ENCODE peak calls at places on chromosomes 4 and X, in four cellular contexts. Y, L, X and I are unnamed samples.

GRCh38 chr4:56655627-56656345 is 25.3 kb downstream of the HOPX start:
- DNase-seq in L (peak; percentile 50), X (no peak), Y (no peak), I (peak; percentile 16)

GRCh38 chrX:72048515-72049455 is 82.9 kb downstream of the RTL5 start:
- DNase-seq in Y (no peak), X (no peak), L (no peak), I (no peak)

GRCh38 chr4:103046416-103047290 is 27.1 kb upstream of the SLC9B1 start:
- DNase-seq in X (no peak), Y (peak; percentile 9), L (no peak), I (peak; percentile 19)

GRCh38 chrX:51893931-51894696 is 691 bp downstream of the MAGED1 start:
- DNase-seq in Y (no peak), X (peak; percentile 56), L (peak; percentile 50), I (peak; percentile 21)

GRCh38 chrX:124555036-124555595 is 208.8 kb downstream of the SH2D1A start:
- DNase-seq in Y (no peak), X (no peak), L (no peak), I (no peak)

GRCh38 chr4:61405307-61405706 is 205.2 kb downstream of the ADGRL3 start:
- DNase-seq in Y (no peak), X (no peak), L (no peak), I (no peak)

GRCh38 chr4:75834095-75834771 is 68.0 kb downstream of the PPEF2 start:
- DNase-seq in X (no peak), Y (peak; percentile 43), L (no peak), I (no peak)

GRCh38 chr4:125334936-125335335 is 20.2 kb downstream of the FAT4 start:
- DNase-seq in X (no peak), Y (no peak), L (no peak), I (no peak)

GRCh38 chr4:98260047-98260578 is 1.1 kb upstream of the RAP1GDS1 start:
- DNase-seq in Y (no peak), L (peak; percentile 67), X (peak; percentile 86), I (peak; percentile 35)

GRCh38 chr4:128220286-128221235 is 67.1 kb downstream of the PGRMC2 start:
- DNase-seq in X (no peak), L (no peak), Y (peak; percentile 47), I (no peak)

GRCh38 chrX:139932901-139933796 is at the start of gene ATP11C:
- DNase-seq in Y (peak; percentile 78), X (peak; percentile 88), L (peak; percentile 78), I (peak; percentile 62)

GRCh38 chrX:149511081-149511480 is 6.0 kb upstream of the IDS start:
- DNase-seq in Y (no peak), L (no peak), X (no peak), I (no peak)

GRCh38 chr4:2977116-2978097 is 14.0 kb downstream of the GRK4 start:
- DNase-seq in X (no peak), L (no peak), Y (peak; percentile 63), I (no peak)

GRCh38 chr4:76782837-76783236 is 115.1 kb downstream of the SOWAHB start:
- DNase-seq in Y (peak; percentile 62), L (no peak), X (no peak), I (no peak)

GRCh38 chr4:110669663-110670062 is 46.8 kb upstream of the PITX2 start:
- DNase-seq in Y (no peak), L (no peak), X (no peak), I (no peak)

GRCh38 chrX:112643721-112644120 is 36.0 kb downstream of the LHFPL1 start:
- DNase-seq in X (no peak), Y (no peak), L (no peak), I (no peak)

GRCh38 chr4:79913581-79913980 is 159.4 kb downstream of the ANTXR2 start:
- DNase-seq in Y (peak; percentile 52), L (no peak), X (no peak), I (no peak)

GRCh38 chrX:124796989-124797388 is 450.6 kb downstream of the SH2D1A start:
- DNase-seq in X (no peak), L (no peak), Y (no peak), I (no peak)

GRCh38 chr4:150078996-150079581 is 844 bp downstream of the DCLK2 start:
- DNase-seq in Y (peak; percentile 24), X (peak; percentile 67), L (peak; percentile 52), I (peak; percentile 35)

GRCh38 chrX:16712116-16712824 is at the start of gene CTPS2:
- DNase-seq in L (peak; percentile 58), Y (peak; percentile 54), X (peak; percentile 85), I (peak; percentile 65)

GRCh38 chrX:119758682-119759332 is 419 bp downstream of the SOWAHD start:
- DNase-seq in Y (no peak), L (peak; percentile 21), X (no peak), I (peak; percentile 5)

GRCh38 chrX:103530540-103530939 is 11.3 kb upstream of the RAB40A start:
- DNase-seq in X (no peak), L (no peak), Y (no peak), I (no peak)

GRCh38 chrX:107507744-107508117 is 58.3 kb downstream of the FRMPD3 start:
- DNase-seq in Y (no peak), L (no peak), X (no peak), I (no peak)

GRCh38 chrX:101210630-101211029 is 9.0 kb upstream of the DRP2 start:
- DNase-seq in L (no peak), Y (no peak), X (no peak), I (no peak)

GRCh38 chrX:101203782-101204351 is 15.7 kb upstream of the DRP2 start:
- DNase-seq in X (no peak), L (no peak), Y (no peak), I (no peak)

GRCh38 chrX:101208152-101208905 is 11.3 kb upstream of the DRP2 start:
- DNase-seq in Y (no peak), X (no peak), L (no peak), I (no peak)

DNA sequence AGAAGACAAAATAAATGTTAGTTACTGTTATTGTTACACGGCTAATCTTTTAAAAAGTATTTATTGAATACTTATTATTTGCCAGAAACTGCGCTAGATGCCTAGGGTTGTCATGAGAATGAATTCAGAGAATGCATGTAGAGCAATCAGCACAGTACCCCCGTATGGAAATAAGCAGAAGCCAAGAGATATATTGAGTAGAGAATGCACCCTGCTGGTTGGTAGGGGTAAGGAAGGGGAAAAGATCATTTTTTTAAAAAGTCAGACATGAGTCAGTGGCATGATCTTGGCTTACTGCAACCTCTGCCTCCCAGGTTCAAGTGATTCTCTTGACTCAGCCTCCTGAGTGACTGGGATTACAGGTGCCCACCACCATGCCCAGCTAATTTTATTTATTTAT is 13.1 kb upstream of the DRP2 start:
- DNase-seq in X (no peak), Y (no peak), L (no peak), I (no peak)
- TF ChIP-seq CTCF in X (peak; percentile 36), Y (peak; percentile 28), L (no peak), I (peak; percentile 60)

GRCh38 chr4:186192068-186192751 is 843 bp downstream of the CYP4V2 start:
- DNase-seq in Y (peak; percentile 33), X (no peak), L (peak; percentile 54), I (no peak)

GRCh38 chr4:186189656-186190055 is 1.7 kb upstream of the CYP4V2 start:
- DNase-seq in X (no peak), Y (no peak), L (no peak), I (no peak)

GRCh38 chr4:186188107-186188506 is 3.3 kb upstream of the CYP4V2 start:
- DNase-seq in L (no peak), Y (no peak), X (no peak), I (no peak)

GRCh38 chr4:186191266-186192067 is at the start of gene CYP4V2:
- DNase-seq in L (peak; percentile 83), Y (peak; percentile 77), X (peak; percentile 94), I (peak; percentile 67)

GRCh38 chr4:186190456-186191265 is 706 bp upstream of the CYP4V2 start:
- DNase-seq in X (peak; percentile 81), Y (peak; percentile 6), L (peak; percentile 53), I (no peak)
- TF ChIP-seq CTCF in X (peak; percentile 4), Y (peak; percentile 4), L (no peak), I (no peak)

GRCh38 chr4:53043096-53043495 is 181.0 kb downstream of the RASL11B start:
- DNase-seq in Y (no peak), L (no peak), X (no peak), I (no peak)
- TF ChIP-seq CTCF in Y (no peak), L (no peak), X (no peak), I (no peak)

GRCh38 chrX:99394450-99394849 is 1015.6 kb downstream of the PCDH19 start:
- DNase-seq in Y (no peak), X (no peak), L (no peak), I (no peak)
- TF ChIP-seq CTCF in Y (no peak), X (no peak), L (no peak), I (peak; percentile 23)

DNA sequence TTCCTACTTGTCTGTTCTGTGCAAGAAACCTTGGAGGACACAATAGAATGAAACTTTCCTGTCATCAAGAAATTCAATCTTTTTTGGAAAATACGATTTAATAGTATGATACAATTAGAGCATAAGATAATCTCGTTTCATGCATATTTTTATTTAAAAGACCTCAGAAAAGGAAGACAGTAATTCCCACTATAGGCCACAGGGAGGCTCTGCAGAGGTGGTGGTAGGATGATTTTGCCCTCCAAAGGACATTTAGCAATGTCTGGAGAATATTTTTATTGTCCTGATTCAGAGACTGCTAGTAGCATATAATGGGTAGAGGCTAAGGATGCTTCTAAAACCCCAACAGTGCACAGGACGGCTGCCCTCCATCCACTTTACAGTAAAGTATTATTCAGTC is 68.7 kb downstream of the PAK3 start:
- DNase-seq in Y (no peak), X (no peak), L (no peak), I (no peak)
- TF ChIP-seq CTCF in Y (no peak), X (peak; percentile 27), L (peak; percentile 30), I (peak; percentile 68)

GRCh38 chr4:6782147-6782845 is at the start of gene KIAA0232:
- DNase-seq in L (peak; percentile 94), X (peak; percentile 96), Y (peak; percentile 97), I (peak; percentile 91)
- TF ChIP-seq CTCF in L (no peak), X (no peak), Y (no peak), I (no peak)

GRCh38 chr4:112905728-112906127 is 143.7 kb upstream of the ANK2 start:
- DNase-seq in L (no peak), X (no peak), Y (no peak), I (no peak)

GRCh38 chr4:112908511-112908910 is 140.9 kb upstream of the ANK2 start:
- DNase-seq in Y (no peak), X (no peak), L (no peak), I (no peak)

GRCh38 chr4:112910109-112910736 is 139.2 kb upstream of the ANK2 start:
- DNase-seq in Y (peak; percentile 42), X (no peak), L (no peak), I (no peak)
- TF ChIP-seq CTCF in Y (peak; percentile 11), X (no peak), L (no peak), I (no peak)

DNA sequence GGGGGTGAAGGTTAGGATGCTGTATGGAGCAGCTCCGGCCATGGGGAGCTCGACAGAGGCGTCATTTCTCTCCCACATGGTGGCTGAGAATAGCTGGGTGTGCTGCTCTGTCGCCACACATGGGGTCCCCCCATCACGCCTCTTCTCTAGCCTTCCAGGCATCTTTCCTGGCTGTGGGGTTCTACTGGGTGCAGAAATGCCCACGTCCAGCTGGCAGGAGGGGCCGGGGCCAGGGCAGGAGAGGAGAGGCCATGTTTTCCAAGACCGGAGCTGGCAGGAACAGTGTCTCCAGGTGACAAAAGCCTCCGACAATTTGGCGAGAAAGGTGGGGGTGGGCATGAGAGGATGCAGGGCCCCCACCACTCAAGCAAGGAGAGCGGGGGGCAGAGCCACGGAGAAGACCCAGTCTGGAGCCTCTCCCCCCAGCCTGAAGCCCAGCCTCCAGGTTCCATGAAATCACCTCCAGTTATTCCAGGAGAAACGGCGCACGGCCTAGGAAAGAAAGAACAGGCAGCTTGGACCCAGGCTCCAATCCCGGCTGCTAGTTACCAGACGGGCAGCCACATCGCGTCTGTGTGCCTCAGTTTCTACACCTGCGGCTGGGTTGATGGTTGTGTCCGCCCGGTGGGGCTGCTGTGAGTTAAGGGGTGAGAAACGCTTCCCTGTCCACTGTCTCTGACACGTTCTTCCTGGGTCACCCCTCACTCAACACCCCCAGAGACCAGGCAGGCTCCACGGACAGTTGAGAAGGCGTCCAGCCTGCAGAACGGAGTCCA is 27.4 kb upstream of the SPON2 start:
- DNase-seq in L (no peak), Y (no peak), X (peak; percentile 62), I (no peak)
- TF ChIP-seq CTCF in L (no peak), Y (no peak), X (no peak), I (no peak)